ENCODE peak calls at places on chromosomes 4 and X, in eight cellular contexts. U, W, D, C, B, I, M and S are unnamed samples.

GRCh38 chr4:158841540-158841939 is 72.7 kb downstream of the FNIP2 start:
- DNase-seq in C (no peak), U (no peak), B (no peak), D (no peak), W (peak), M (no peak), I (no peak), S (no peak)

GRCh38 chr4:26161030-26161824 is 159.6 kb upstream of the RBPJ start:
- DNase-seq in D (no peak), I (no peak), B (no peak), C (no peak), U (no peak), W (no peak), M (no peak), S (no peak)

GRCh38 chrX:107982356-107982755 is at the start of gene TEX13B:
- DNase-seq in I (no peak), D (no peak), B (no peak), W (no peak), U (no peak), M (no peak), C (no peak), S (no peak)

GRCh38 chrX:150942958-150943594 is 40.1 kb upstream of the HMGB3 start:
- DNase-seq in B (no peak), W (no peak), I (no peak), M (no peak), C (no peak), D (no peak), U (no peak), S (no peak)

GRCh38 chr4:105859233-105859632 is 36.0 kb upstream of the NPNT start:
- DNase-seq in I (no peak), M (no peak), D (no peak), U (no peak), W (no peak), B (no peak), C (no peak), S (no peak)

GRCh38 chrX:8868906-8869305 is 67.7 kb upstream of the FAM9A start:
- DNase-seq in U (no peak), M (no peak), I (no peak), C (no peak), B (no peak), D (no peak), W (no peak), S (no peak)

GRCh38 chr4:95319169-95319568 is 229.6 kb downstream of the UNC5C start:
- DNase-seq in D (no peak), B (no peak), W (no peak), U (no peak), M (no peak), I (no peak), C (no peak), S (no peak)

GRCh38 chrX:97751735-97752134 is 868.0 kb downstream of the RPA4 start:
- DNase-seq in W (no peak), U (no peak), M (no peak), D (no peak), B (no peak), C (no peak), I (no peak), S (no peak)

GRCh38 chr4:84319124-84319523 is 180.0 kb downstream of the NKX6-1 start:
- DNase-seq in C (no peak), B (no peak), M (no peak), D (peak), W (no peak), U (peak), I (peak), S (no peak)

GRCh38 chrX:19046343-19047215 is 62.7 kb upstream of the PHKA2 start:
- DNase-seq in M (no peak), W (peak), I (peak), D (no peak), C (no peak), B (no peak), U (no peak), S (no peak)

GRCh38 chrX:135688137-135688536 is 25.3 kb upstream of the CT45A1 start:
- DNase-seq in D (no peak), C (no peak), W (no peak), I (peak), M (no peak), B (no peak), U (no peak), S (no peak)

GRCh38 chrX:7586126-7586525 is 256.8 kb upstream of the VCX start:
- DNase-seq in B (no peak), I (no peak), M (no peak), W (peak), C (no peak), U (no peak), D (no peak), S (peak)

GRCh38 chr4:124278477-124278876 is 434.1 kb downstream of the ANKRD50 start:
- DNase-seq in I (no peak), W (no peak), C (no peak), D (no peak), M (no peak), U (no peak), B (no peak), S (no peak)

GRCh38 chr4:103099691-103100392 is at the start of gene BDH2:
- DNase-seq in B (peak), D (no peak), C (no peak), W (peak), U (peak), I (peak), M (peak), S (peak)

GRCh38 chr4:25805255-25805860 is 57.4 kb downstream of the SEL1L3 start:
- DNase-seq in M (no peak), B (no peak), C (no peak), W (no peak), D (no peak), U (no peak), I (no peak), S (no peak)

GRCh38 chr4:61663310-61663709 is 463.2 kb downstream of the ADGRL3 start:
- DNase-seq in U (no peak), C (no peak), M (no peak), B (no peak), D (no peak), W (no peak), I (no peak), S (no peak)

GRCh38 chr4:8150152-8151090 is 8.2 kb downstream of the ABLIM2 start:
- DNase-seq in D (no peak), C (no peak), U (no peak), B (no peak), I (no peak), W (no peak), M (no peak), S (no peak)

GRCh38 chr4:105956566-105956965 is 61.3 kb downstream of the NPNT start:
- DNase-seq in M (no peak), B (no peak), W (no peak), U (no peak), I (no peak), D (no peak), C (no peak), S (no peak)

GRCh38 chr4:84931961-84932360 is 34.5 kb downstream of the WDFY3 start:
- DNase-seq in I (no peak), C (no peak), U (no peak), B (no peak), M (no peak), W (no peak), D (no peak), S (no peak)

GRCh38 chr4:141684785-141685184 is 48.4 kb downstream of the IL15 start:
- DNase-seq in U (no peak), W (no peak), I (no peak), B (no peak), C (no peak), M (no peak), D (no peak), S (no peak)

GRCh38 chrX:149527705-149528104 is 13.1 kb upstream of the EOLA1 start:
- DNase-seq in B (peak), U (no peak), W (no peak), D (no peak), C (no peak), I (no peak), M (no peak), S (peak)

GRCh38 chr4:138444260-138444659 is 202.1 kb upstream of the SLC7A11 start:
- DNase-seq in B (no peak), I (no peak), D (no peak), W (no peak), M (no peak), C (no peak), U (no peak), S (no peak)

GRCh38 chr4:79650794-79651431 is 242.9 kb upstream of the GK2 start:
- DNase-seq in D (no peak), C (no peak), I (peak), B (no peak), M (no peak), W (no peak), U (no peak), S (no peak)

GRCh38 chrX:21998037-21998436 is 34.1 kb upstream of the PHEX start:
- DNase-seq in M (no peak), U (no peak), B (no peak), I (no peak), W (no peak), D (no peak), C (no peak), S (no peak)

GRCh38 chr4:107862658-107863057 is 37.9 kb downstream of the SGMS2 start:
- DNase-seq in C (no peak), U (peak), M (peak), I (peak), W (peak), B (no peak), D (no peak), S (no peak)

GRCh38 chr4:113840850-113841249 is 79.3 kb upstream of the CAMK2D start:
- DNase-seq in M (no peak), D (no peak), C (no peak), U (no peak), W (no peak), B (no peak), I (no peak), S (no peak)

GRCh38 chr4:140252144-140252741 is 98.3 kb upstream of the MAML3 start:
- DNase-seq in W (peak), I (no peak), B (no peak), C (no peak), U (peak), D (peak), M (peak), S (no peak)

GRCh38 chr4:137129471-137130244 is 402.6 kb downstream of the PCDH18 start:
- DNase-seq in W (no peak), C (no peak), M (no peak), I (no peak), B (no peak), D (no peak), U (no peak), S (no peak)

GRCh38 chr4:138669479-138670165 is 346.0 kb upstream of the NOCT start:
- DNase-seq in C (no peak), D (no peak), M (no peak), I (no peak), U (no peak), W (no peak), B (no peak), S (no peak)

GRCh38 chr4:185425600-185426352 is at the start of gene UFSP2:
- DNase-seq in U (peak), M (peak), C (peak), I (peak), B (peak), W (peak), D (peak), S (peak)

DNA sequence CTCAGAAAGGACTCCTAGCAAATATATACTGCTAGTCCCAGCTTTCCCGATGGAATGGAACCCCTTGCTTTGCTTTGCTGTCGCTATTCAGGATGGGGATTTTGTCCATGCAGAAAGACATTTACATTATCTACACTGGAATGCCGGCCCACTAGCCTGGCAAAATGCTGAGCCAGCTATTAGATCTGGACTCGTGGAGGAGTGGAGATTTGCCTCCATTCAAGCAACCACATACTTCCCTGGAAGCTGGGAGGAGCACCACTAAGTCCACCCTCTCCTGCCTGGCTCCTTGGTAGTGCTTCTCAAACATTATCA is 24.1 kb upstream of the APLN start:
- DNase-seq in W (no peak), U (no peak), M (no peak), D (no peak), C (no peak), B (no peak), I (no peak), S (no peak)
- H3K4me3 ChIP-seq in W (no peak), U (no peak), M (peak), D (peak), C (peak), B (peak), I (no peak), S (no peak)

GRCh38 chr4:112516401-112517066 is 554 bp upstream of the NEUROG2 start:
- DNase-seq in B (no peak), U (no peak), W (no peak), C (no peak), I (no peak), M (no peak), D (no peak), S (no peak)

GRCh38 chr4:112517911-112518310 is 1.9 kb upstream of the NEUROG2 start:
- DNase-seq in D (no peak), B (no peak), W (no peak), C (no peak), M (no peak), U (no peak), I (no peak), S (no peak)

GRCh38 chr4:112516076-112516385 is at the start of gene NEUROG2:
- DNase-seq in D (no peak), M (no peak), C (no peak), B (no peak), U (no peak), I (no peak), W (no peak), S (no peak)

GRCh38 chr4:112518675-112519074 is 2.7 kb upstream of the NEUROG2 start:
- DNase-seq in I (no peak), D (no peak), U (no peak), M (no peak), W (no peak), C (no peak), B (no peak), S (no peak)

DNA sequence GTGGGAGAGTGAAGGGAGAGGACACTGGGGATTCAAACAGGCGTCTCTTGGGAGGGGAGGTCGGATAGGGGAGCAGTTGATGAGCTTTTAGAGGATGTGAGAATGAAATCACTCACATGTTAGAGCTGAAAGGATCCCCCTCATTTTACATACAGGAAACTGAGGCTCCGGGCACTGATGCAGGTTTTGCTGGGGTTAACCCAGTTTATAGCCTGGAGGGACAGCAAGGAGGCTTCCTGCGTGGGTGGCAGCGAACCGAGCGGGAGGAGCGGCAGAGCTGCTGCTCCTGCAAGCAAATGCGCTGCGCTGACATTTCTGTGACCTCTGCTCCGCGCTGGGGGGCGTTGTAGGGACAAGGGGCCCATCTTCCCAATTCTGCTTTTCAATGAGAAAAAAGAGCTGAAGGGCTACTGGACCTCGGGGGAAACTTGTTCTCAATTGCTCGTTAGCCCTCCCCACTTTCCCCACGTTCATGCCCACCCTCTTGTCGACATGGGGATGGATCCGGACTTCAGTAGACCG is 1.1 kb upstream of the NEUROG2 start:
- DNase-seq in U (no peak), B (no peak), I (no peak), C (no peak), D (no peak), M (no peak), W (no peak), S (no peak)
- H3K4me3 ChIP-seq in U (no peak), B (peak), I (no peak), C (peak), D (no peak), M (no peak), W (no peak), S (no peak)

GRCh38 chr4:154490261-154490588 is 1.4 kb downstream of the DCHS2 start:
- DNase-seq in D (no peak), W (peak), I (no peak), B (no peak), C (no peak), M (no peak), U (no peak), S (no peak)

GRCh38 chr4:154491731-154492249 is at the start of gene DCHS2:
- DNase-seq in B (no peak), C (peak), I (peak), U (no peak), W (peak), D (no peak), M (no peak), S (peak)

GRCh38 chr4:154491341-154491679 is 289 bp downstream of the DCHS2 start:
- DNase-seq in B (no peak), U (no peak), D (no peak), I (peak), M (no peak), W (no peak), C (peak), S (no peak)

GRCh38 chr4:154490589-154491340 is 834 bp downstream of the DCHS2 start:
- DNase-seq in U (no peak), D (no peak), B (no peak), C (peak), I (no peak), M (no peak), W (peak), S (no peak)

GRCh38 chr4:154492288-154492687 is 689 bp upstream of the DCHS2 start:
- DNase-seq in W (no peak), B (no peak), C (no peak), M (no peak), U (no peak), I (no peak), D (no peak), S (no peak)
- H3K4me3 ChIP-seq in W (peak), B (no peak), C (peak), M (peak), U (no peak), I (no peak), D (no peak), S (no peak)

GRCh38 chrX:152901816-152902501 is 4.1 kb downstream of the ZNF185 start:
- DNase-seq in W (no peak), M (no peak), D (peak), C (no peak), I (peak), B (no peak), U (no peak), S (no peak)

GRCh38 chrX:152903589-152903988 is 5.7 kb downstream of the ZNF185 start:
- DNase-seq in B (no peak), C (no peak), D (peak), I (no peak), M (no peak), U (no peak), W (no peak), S (no peak)

GRCh38 chrX:152905081-152905420 is 7.2 kb downstream of the ZNF185 start:
- DNase-seq in B (no peak), I (no peak), U (no peak), M (no peak), C (no peak), W (no peak), D (peak), S (no peak)

GRCh38 chrX:152902502-152902820 is 4.6 kb downstream of the ZNF185 start:
- DNase-seq in D (no peak), M (no peak), C (no peak), W (no peak), B (no peak), U (no peak), I (peak), S (no peak)

DNA sequence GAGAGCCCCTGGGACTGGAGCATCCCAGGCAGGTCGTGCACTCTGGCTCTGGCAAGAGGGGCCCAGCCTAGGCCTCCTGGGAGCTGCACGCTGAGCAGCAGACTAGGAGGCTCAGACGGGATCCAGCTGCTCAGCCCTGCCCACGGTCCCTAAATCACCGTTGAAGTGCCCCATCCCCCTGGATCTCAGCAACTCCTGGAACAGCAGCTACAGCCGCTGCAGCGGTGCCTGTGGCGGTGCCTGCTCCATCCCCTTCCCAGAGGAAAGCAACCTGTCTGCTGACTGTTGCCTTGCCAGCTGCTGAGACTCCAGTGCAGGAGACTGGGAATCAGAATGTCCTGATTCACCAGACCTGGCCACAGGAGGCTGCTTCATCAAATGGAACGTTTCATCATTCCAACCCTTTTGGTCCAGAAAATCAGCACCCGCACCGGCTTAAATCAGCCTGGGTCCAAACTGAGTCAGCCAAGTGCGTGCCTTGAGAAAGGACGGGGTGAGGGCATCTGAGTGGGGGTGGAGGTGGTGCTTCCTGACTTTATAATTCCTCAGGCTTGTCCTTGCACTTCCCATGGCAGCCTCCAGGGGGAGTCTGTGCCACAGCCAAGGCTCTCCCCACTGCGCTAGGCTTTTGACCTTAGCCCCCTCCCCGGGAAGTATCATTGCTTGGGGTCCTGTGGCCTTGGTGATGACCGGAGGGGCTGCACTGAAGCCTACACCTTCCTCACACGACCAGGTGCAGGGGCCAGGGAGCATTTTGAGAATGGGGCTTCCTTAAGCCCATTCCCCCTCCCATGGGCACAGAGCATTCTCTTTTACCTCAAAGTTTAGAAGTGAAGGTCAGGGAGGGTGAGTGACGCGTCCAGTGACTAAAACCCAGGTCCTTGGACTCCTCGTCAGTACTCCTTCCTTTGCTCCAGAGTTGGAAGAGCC is 6.5 kb downstream of the ZNF185 start:
- DNase-seq in D (peak), W (peak), B (no peak), U (no peak), C (no peak), I (peak), M (peak), S (no peak)
- H3K4me3 ChIP-seq in D (no peak), W (no peak), B (no peak), U (no peak), C (no peak), I (no peak), M (no peak), S (no peak)

GRCh38 chr4:3853388-3854035 is 87.3 kb downstream of the ADRA2C start:
- DNase-seq in B (no peak), W (no peak), I (no peak), M (no peak), C (no peak), U (no peak), D (no peak), S (no peak)

GRCh38 chr4:3856604-3857204 is 90.5 kb downstream of the ADRA2C start:
- DNase-seq in U (no peak), M (no peak), I (no peak), W (no peak), C (no peak), B (no peak), D (no peak), S (no peak)

GRCh38 chr4:3854661-3855060 is 88.5 kb downstream of the ADRA2C start:
- DNase-seq in M (no peak), C (no peak), U (no peak), I (no peak), D (no peak), B (no peak), W (no peak), S (no peak)

GRCh38 chr4:3857316-3857926 is 91.2 kb downstream of the ADRA2C start:
- DNase-seq in M (no peak), C (no peak), W (no peak), D (no peak), U (no peak), B (no peak), I (no peak), S (no peak)

DNA sequence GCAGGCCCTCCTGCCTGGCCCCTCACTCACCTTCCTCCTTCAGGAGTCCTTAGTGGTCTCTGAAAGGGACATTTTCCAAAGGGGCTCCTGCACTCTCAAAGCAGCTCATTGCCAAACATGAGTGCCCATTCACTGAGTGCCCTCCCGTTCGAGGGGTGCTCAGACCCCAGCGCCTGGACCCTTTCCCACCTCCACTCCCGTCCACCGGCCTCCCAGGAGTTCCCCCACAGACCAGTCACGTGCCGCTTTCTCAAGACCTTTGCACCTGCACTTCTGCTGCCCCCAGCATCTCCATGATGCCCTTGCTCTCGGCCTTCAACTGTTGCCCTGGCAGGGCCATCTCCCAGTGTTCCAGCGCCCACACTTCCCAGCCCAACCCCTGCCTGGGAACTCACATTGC is 89.5 kb downstream of the ADRA2C start:
- DNase-seq in M (no peak), W (no peak), D (no peak), C (no peak), U (no peak), I (no peak), B (no peak), S (no peak)
- H3K4me3 ChIP-seq in M (no peak), W (no peak), D (no peak), C (no peak), U (no peak), I (no peak), B (no peak), S (no peak)

GRCh38 chr4:1330761-1331590 is 16.0 kb upstream of the UVSSA start:
- DNase-seq in U (no peak), B (peak), W (no peak), C (no peak), M (no peak), I (no peak), D (no peak), S (peak)
- H3K4me3 ChIP-seq in U (no peak), B (peak), W (no peak), C (no peak), M (no peak), I (no peak), D (no peak), S (no peak)